ENCODE peak calls at places on chromosomes 2 and 18, in ten cellular contexts. B is transverse colon, H is adrenal gland, C is tibial nerve, G is HCT116, K is uterus, N is right lobe of liver, T is GM12878, O is thyroid gland, R is sigmoid colon. L is an unnamed sample.

GRCh38 chr2:67927489-67927888 is 135.3 kb downstream of the C1D start:
- DNase-seq in B (no peak), H (no peak), C (no peak), G (no peak), K (no peak), N (no peak), T (no peak), O (no peak), R (no peak), L (no peak)

GRCh38 chr18:13496691-13497281 is 229.6 kb downstream of the FAM210A start:
- DNase-seq in B (no peak), H (no peak), C (no peak), G (no peak), K (no peak), N (no peak), T (no peak), O (no peak), R (peak), L (no peak)

GRCh38 chr18:75161629-75162028 is 47.3 kb downstream of the PTGR3 start:
- DNase-seq in B (peak), H (peak), C (no peak), G (peak), K (no peak), N (no peak), T (no peak), O (peak), R (no peak), L (peak)

GRCh38 chr2:45353879-45354278 is 257.2 kb downstream of the SRBD1 start:
- DNase-seq in B (no peak), H (no peak), C (no peak), G (no peak), K (no peak), N (no peak), T (no peak), O (no peak), R (no peak), L (no peak)

GRCh38 chr2:29309090-29310054 is 194.2 kb downstream of the CLIP4 start:
- DNase-seq in B (peak), H (peak), C (no peak), G (peak), K (no peak), N (no peak), T (no peak), O (peak), R (no peak), L (peak)

GRCh38 chr18:69408522-69408921 is 7.8 kb downstream of the DOK6 start:
- DNase-seq in B (no peak), H (no peak), C (no peak), G (no peak), K (no peak), N (no peak), T (no peak), O (no peak), R (no peak), L (no peak)

GRCh38 chr2:100237046-100237615 is 85.2 kb downstream of the LONRF2 start:
- DNase-seq in B (no peak), H (no peak), C (no peak), G (no peak), K (no peak), N (no peak), T (no peak), O (no peak), R (no peak), L (no peak)

GRCh38 chr2:100246163-100247145 is 75.8 kb downstream of the LONRF2 start:
- DNase-seq in B (no peak), H (no peak), C (no peak), G (peak), K (no peak), N (no peak), T (no peak), O (no peak), R (no peak), L (no peak)

GRCh38 chr18:75752864-75753263 is 325.4 kb upstream of the SMIM21 start:
- DNase-seq in B (no peak), H (no peak), C (no peak), G (no peak), K (no peak), N (no peak), T (no peak), O (no peak), R (no peak), L (no peak)

GRCh38 chr2:95375532-95376221 is 26.8 kb upstream of the FAHD2A start:
- DNase-seq in B (no peak), H (no peak), C (peak), G (no peak), K (no peak), N (no peak), T (no peak), O (no peak), R (peak), L (no peak)

GRCh38 chr2:41194235-41194634 is 742.3 kb upstream of the SLC8A1 start:
- DNase-seq in B (no peak), H (peak), C (no peak), G (no peak), K (no peak), N (peak), T (no peak), O (peak), R (no peak), L (peak)

DNA sequence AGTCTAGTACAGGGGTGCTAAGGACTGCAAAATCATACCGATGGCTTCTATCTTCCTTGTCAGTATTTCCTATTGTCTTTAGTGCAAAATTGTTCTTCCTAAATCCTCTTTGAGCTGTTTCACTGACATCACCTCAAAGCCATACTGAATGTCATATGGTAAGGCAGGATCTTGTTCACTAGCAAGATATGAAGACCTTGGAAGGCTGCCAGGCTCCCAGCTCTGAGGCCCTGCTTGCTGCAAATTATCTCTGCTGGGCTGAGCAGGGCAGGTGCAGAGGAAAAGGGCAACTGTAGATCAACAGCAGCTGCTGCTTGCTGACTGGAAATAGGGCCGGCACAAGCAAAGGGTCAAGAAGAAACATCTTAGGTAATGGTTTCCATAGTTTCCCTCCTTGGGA is 58.2 kb downstream of the PMAIP1 start:
- DNase-seq in B (peak), H (peak), C (no peak), G (peak), K (no peak), N (peak), T (no peak), O (peak), R (no peak), L (peak)
- TF ChIP-seq POLR2A in B (no peak), H (no peak), C (no peak), G (no peak), K (no peak), N (no peak), T (no peak), O (no peak), R (no peak), L (no peak)

GRCh38 chr2:196287541-196287940 is 116.2 kb upstream of the STK17B start:
- DNase-seq in B (no peak), H (no peak), C (no peak), G (no peak), K (no peak), N (no peak), T (no peak), O (no peak), R (no peak), L (no peak)
- H3K4me3 ChIP-seq in B (no peak), H (no peak), C (no peak), G (no peak), K (no peak), N (no peak), T (no peak), O (no peak), R (no peak), L (no peak)

GRCh38 chr2:215553946-215554345 is 118.1 kb upstream of the FN1 start:
- DNase-seq in B (no peak), H (no peak), C (no peak), G (peak), K (no peak), N (no peak), T (no peak), O (no peak), R (no peak), L (no peak)
- H3K27ac ChIP-seq in B (no peak), H (no peak), C (no peak), G (no peak), K (no peak), N (no peak), T (no peak), O (no peak), R (no peak), L (no peak)

DNA sequence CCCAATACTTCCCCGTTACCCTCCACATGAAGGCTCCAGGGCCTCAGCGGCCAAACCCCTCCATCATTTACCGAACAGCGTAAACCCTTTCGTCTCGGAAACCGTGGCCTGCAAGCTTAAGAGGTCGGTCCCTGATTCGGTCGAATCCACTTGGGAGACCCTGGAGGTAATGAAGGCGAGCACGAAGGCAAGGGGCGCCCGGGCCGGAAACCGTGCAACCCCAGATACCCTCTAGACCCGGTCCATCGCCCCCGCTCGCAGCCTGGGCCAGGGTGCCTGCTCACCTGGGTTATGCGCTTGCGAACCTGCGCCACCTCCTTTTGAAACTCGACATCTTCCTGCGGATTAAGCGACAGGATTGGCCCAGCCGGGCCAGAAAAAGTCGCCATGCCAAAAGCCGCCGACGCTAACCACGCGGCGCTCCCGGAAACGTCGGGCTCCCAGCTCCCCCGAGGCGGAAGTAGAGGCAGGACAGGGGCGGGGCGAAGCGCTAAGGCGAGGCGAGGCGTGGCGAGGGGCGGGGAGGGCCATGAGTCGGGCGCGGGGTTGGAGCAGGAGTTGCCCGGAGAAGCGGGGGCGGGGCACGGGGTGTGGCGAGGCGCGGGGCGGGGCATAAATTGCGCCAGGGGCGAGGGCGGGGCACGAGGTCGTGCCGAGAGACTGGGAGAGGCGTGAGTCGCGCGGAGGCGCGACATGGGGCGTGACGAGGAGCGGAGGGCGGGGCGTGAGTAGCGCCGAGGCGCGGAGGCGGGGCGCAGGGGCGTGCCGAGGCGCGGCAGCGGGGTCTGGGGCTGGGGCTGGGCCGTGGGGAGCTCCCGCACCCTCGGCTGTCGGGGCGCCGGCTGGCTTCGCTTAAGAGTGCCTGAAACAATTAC is at the start of gene NIFK:
- DNase-seq in B (peak), H (peak), C (peak), G (peak), K (peak), N (peak), T (peak), O (peak), R (peak), L (peak)
- TF ChIP-seq POLR2A in B (peak), H (peak), C (no peak), G (peak), K (peak), N (peak), T (peak), O (peak), R (peak), L (no peak)

DNA sequence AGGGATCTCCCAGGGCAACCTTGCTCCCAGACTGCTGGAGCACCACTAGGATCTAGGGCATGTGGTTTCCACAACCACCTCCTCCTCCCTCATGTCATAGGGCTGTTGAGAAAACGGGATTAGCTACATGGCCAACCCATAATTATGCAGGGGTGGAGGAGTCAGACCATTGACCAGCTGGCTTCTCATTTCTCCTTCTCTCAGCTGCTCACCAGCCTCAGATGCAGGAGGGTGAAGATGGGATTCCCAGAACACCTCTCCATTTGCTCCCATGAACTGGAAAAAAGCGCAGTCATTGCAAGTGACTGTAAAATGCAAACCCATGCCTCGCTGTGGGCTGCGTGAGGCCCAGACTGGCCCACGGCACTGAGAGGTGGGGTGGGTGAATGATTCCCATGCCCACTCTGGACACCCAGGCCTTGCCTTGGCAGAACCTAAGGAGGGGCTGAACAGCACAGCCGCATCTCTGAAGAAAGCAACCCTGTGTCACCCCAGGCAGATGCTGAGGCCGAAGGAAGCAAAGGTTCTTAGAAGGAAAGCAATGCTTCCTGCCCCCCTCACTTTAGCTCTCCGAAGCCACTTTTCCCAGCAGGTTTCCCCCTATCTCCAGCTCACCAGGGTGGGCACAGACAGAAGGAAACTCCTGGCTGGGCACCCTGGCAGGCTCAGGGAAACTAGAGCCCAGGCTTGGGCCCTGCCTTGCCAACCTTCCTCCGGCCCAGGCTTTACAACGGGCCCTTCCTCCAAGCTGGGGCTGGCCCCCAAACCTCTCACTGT is 69.6 kb upstream of the RTN4 start:
- DNase-seq in B (no peak), H (no peak), C (no peak), G (no peak), K (no peak), N (no peak), T (no peak), O (no peak), R (no peak), L (no peak)
- H3K4me3 ChIP-seq in B (no peak), H (no peak), C (no peak), G (no peak), K (no peak), N (no peak), T (no peak), O (no peak), R (no peak), L (no peak)